ENCODE peak calls at places on chromosomes 4 and X, in seven cellular contexts. R is endodermal cell; D is hippocampal formation; H is activated CD8-positive, alpha-beta memory T cell treated with anti-CD3 and anti-CD28 coated beads for 4 hours; B is cardiac fibroblast; F is immature natural killer cell; P is anterior cingulate cortex. W is an unnamed sample.

GRCh38 chr4:5678977-5679376 is 29.4 kb downstream of the EVC2 start:
- DNase-seq in R (no peak), B (no peak), D (no peak), F (no peak), H (no peak), P (no peak), W (no peak)

GRCh38 chr4:157957905-157958304 is 214.9 kb downstream of the GASK1B start:
- DNase-seq in B (no peak), H (no peak), P (no peak), F (no peak), D (no peak), R (no peak), W (no peak)

GRCh38 chr4:36523182-36523581 is 241.8 kb downstream of the DTHD1 start:
- DNase-seq in R (no peak), F (no peak), P (no peak), H (no peak), B (no peak), D (no peak), W (no peak)

GRCh38 chr4:140239311-140239710 is 85.3 kb upstream of the MAML3 start:
- DNase-seq in H (no peak), F (no peak), R (no peak), D (no peak), P (no peak), B (no peak), W (no peak)

GRCh38 chr4:94516067-94516466 is 64.3 kb downstream of the PDLIM5 start:
- DNase-seq in F (no peak), B (peak; percentile 93), P (no peak), R (no peak), D (no peak), H (no peak), W (no peak)

GRCh38 chrX:110394653-110395052 is 36.0 kb downstream of the RTL9 start:
- DNase-seq in F (no peak), H (no peak), R (no peak), P (no peak), B (no peak), D (no peak), W (no peak)

GRCh38 chrX:48754124-48754667 is 7.4 kb upstream of the GLOD5 start:
- DNase-seq in F (no peak), B (no peak), H (no peak), P (no peak), R (no peak), D (no peak), W (no peak)

GRCh38 chr4:74608151-74608949 is 163.4 kb downstream of the AREG start:
- DNase-seq in B (peak; percentile 84), R (no peak), H (no peak), F (no peak), D (no peak), P (no peak), W (no peak)

GRCh38 chr4:39047691-39048090 is 14.3 kb upstream of the KLHL5 start:
- DNase-seq in R (no peak), D (no peak), H (no peak), F (no peak), P (no peak), B (peak; percentile 56), W (no peak)

GRCh38 chrX:79281775-79282174 is 85.4 kb downstream of the ITM2A start:
- DNase-seq in F (no peak), H (no peak), P (no peak), D (no peak), B (no peak), R (no peak), W (no peak)

GRCh38 chrX:8284131-8284530 is 113.1 kb upstream of the VCX2 start:
- DNase-seq in F (no peak), B (no peak), P (no peak), D (no peak), H (no peak), R (no peak), W (no peak)

GRCh38 chrX:48461830-48462229 is 8.2 kb downstream of the SLC38A5 start:
- DNase-seq in H (no peak), D (no peak), P (no peak), B (peak; percentile 63), F (no peak), R (no peak), W (no peak)

GRCh38 chrX:148422531-148422930 is 77.9 kb upstream of the AFF2 start:
- DNase-seq in P (no peak), D (no peak), B (peak; percentile 1), R (no peak), H (no peak), F (no peak), W (no peak)

GRCh38 chr4:184395451-184395917 is 78.9 kb downstream of the IRF2 start:
- DNase-seq in P (peak; percentile 19), R (peak; percentile 5), B (no peak), F (no peak), H (no peak), D (no peak), W (no peak)

GRCh38 chr4:80096175-80096850 is 23.3 kb upstream of the ANTXR2 start:
- DNase-seq in P (no peak), R (no peak), F (no peak), B (no peak), H (no peak), D (no peak), W (no peak)

GRCh38 chr4:76090241-76090691 is 15.8 kb downstream of the ART3 start:
- DNase-seq in F (peak; percentile 25), B (peak; percentile 86), H (no peak), D (peak; percentile 1), P (no peak), R (no peak), W (no peak)

GRCh38 chr4:16916719-16917337 is 18.4 kb upstream of the LDB2 start:
- DNase-seq in D (no peak), R (peak; percentile 95), B (peak; percentile 73), F (peak; percentile 71), H (peak; percentile 35), P (no peak), W (no peak)

GRCh38 chrX:48498374-48498809 is 10.4 kb upstream of the PORCN start:
- DNase-seq in R (no peak), B (peak; percentile 72), P (no peak), H (no peak), D (no peak), F (no peak), W (no peak)

GRCh38 chrX:96204928-96205327 is 479.7 kb upstream of the DIAPH2 start:
- DNase-seq in R (no peak), P (no peak), B (no peak), D (no peak), H (no peak), F (no peak), W (no peak)

GRCh38 chrX:38800981-38801845 is at the start of gene MID1IP1:
- DNase-seq in F (peak; percentile 57), R (peak; percentile 95), D (peak; percentile 82), P (peak; percentile 74), H (no peak), B (peak; percentile 93), W (peak; percentile 8)

GRCh38 chrX:12799118-12799517 is 7.9 kb downstream of the PRPS2 start:
- DNase-seq in F (no peak), D (no peak), B (no peak), P (no peak), H (no peak), R (no peak), W (no peak)

GRCh38 chr4:127856485-127857447 is 23.9 kb upstream of the PLK4 start:
- DNase-seq in P (no peak), F (no peak), D (no peak), R (no peak), H (no peak), B (peak; percentile 93), W (no peak)

GRCh38 chr4:143399113-143399949 is 62.7 kb downstream of the GAB1 start:
- DNase-seq in F (peak; percentile 19), R (no peak), B (peak; percentile 62), D (no peak), H (no peak), P (no peak), W (no peak)

GRCh38 chrX:142251202-142251601 is 46.1 kb upstream of the MAGEC2 start:
- DNase-seq in H (no peak), B (no peak), D (no peak), R (no peak), P (no peak), F (no peak), W (no peak)

GRCh38 chr4:65976287-65976686 is 306.0 kb upstream of the EPHA5 start:
- DNase-seq in R (no peak), B (no peak), F (no peak), D (no peak), P (no peak), H (no peak), W (no peak)

GRCh38 chr4:16802044-16802443 is 96.4 kb downstream of the LDB2 start:
- DNase-seq in H (no peak), D (no peak), P (no peak), R (no peak), F (no peak), B (no peak), W (no peak)

GRCh38 chrX:148691456-148691855 is 191.0 kb downstream of the AFF2 start:
- DNase-seq in B (peak; percentile 3), F (no peak), P (no peak), D (no peak), R (no peak), H (no peak), W (no peak)

GRCh38 chrX:41824551-41824950 is 98.8 kb downstream of the CASK start:
- DNase-seq in R (peak; percentile 43), F (no peak), B (peak; percentile 53), H (no peak), P (no peak), D (no peak), W (no peak)